ENCODE peak calls at places on chromosomes 5 and 9, in five cellular contexts. One of them, this sample, is unnamed.

GRCh38 chr5:139315056-139315455 is 21.5 kb downstream of the MATR3 start:
- DNase-seq in mesendoderm: no peak
- DNase-seq in H9: no peak
- DNase-seq in H1: no peak
- DNase-seq in IMR-90: no peak
- DNase-seq in this sample: no peak

GRCh38 chr9:1979815-1980367 is 35.3 kb upstream of the SMARCA2 start:
- DNase-seq in H9: no peak
- DNase-seq in H1: no peak
- DNase-seq in IMR-90: peak; percentile 49
- DNase-seq in mesendoderm: no peak
- DNase-seq in this sample: no peak

GRCh38 chr5:146965781-146966659 is 87.5 kb upstream of the PPP2R2B start:
- DNase-seq in H9: peak; percentile 56
- DNase-seq in mesendoderm: peak; percentile 84
- DNase-seq in H1: peak; percentile 15
- DNase-seq in IMR-90: peak; percentile 69
- DNase-seq in this sample: peak; percentile 85

GRCh38 chr9:136059851-136060670 is 35.0 kb downstream of the NACC2 start:
- DNase-seq in H1: no peak
- DNase-seq in IMR-90: peak; percentile 62
- DNase-seq in H9: no peak
- DNase-seq in mesendoderm: no peak
- DNase-seq in this sample: no peak

GRCh38 chr9:959105-959504 is 17.4 kb upstream of the DMRT3 start:
- DNase-seq in H1: no peak
- DNase-seq in H9: no peak
- DNase-seq in IMR-90: no peak
- DNase-seq in mesendoderm: no peak
- DNase-seq in this sample: no peak

GRCh38 chr5:14081791-14082190 is 61.4 kb upstream of the TRIO start:
- DNase-seq in H1: no peak
- DNase-seq in IMR-90: peak; percentile 45
- DNase-seq in H9: no peak
- DNase-seq in mesendoderm: no peak
- DNase-seq in this sample: no peak

GRCh38 chr5:1494780-1495524 is 28.8 kb downstream of the LPCAT1 start:
- DNase-seq in H9: no peak
- DNase-seq in mesendoderm: no peak
- DNase-seq in H1: no peak
- DNase-seq in IMR-90: no peak
- DNase-seq in this sample: no peak

GRCh38 chr5:56440871-56441740 is 208.0 kb upstream of the ANKRD55 start:
- DNase-seq in IMR-90: peak; percentile 88
- DNase-seq in H9: no peak
- DNase-seq in H1: no peak
- DNase-seq in mesendoderm: no peak
- DNase-seq in this sample: no peak

GRCh38 chr5:74055446-74056097 is 429.6 kb downstream of the ARHGEF28 start:
- DNase-seq in H9: no peak
- DNase-seq in H1: no peak
- DNase-seq in mesendoderm: peak; percentile 74
- DNase-seq in IMR-90: no peak
- DNase-seq in this sample: no peak

GRCh38 chr5:103562084-103562452 is 521 bp downstream of the NUDT12 start:
- DNase-seq in IMR-90: no peak
- DNase-seq in H1: no peak
- DNase-seq in H9: no peak
- DNase-seq in mesendoderm: no peak
- DNase-seq in this sample: peak; percentile 4

GRCh38 chr5:31366941-31367340 is 165.0 kb downstream of the DROSHA start:
- DNase-seq in mesendoderm: no peak
- DNase-seq in IMR-90: peak; percentile 35
- DNase-seq in H9: no peak
- DNase-seq in H1: no peak
- DNase-seq in this sample: no peak

GRCh38 chr5:57174128-57174849 is 430 bp downstream of the GPBP1 start:
- DNase-seq in IMR-90: no peak
- DNase-seq in H1: no peak
- DNase-seq in mesendoderm: peak; percentile 66
- DNase-seq in H9: no peak
- DNase-seq in this sample: no peak

GRCh38 chr5:27311544-27311943 is 273.2 kb upstream of the CDH9 start:
- DNase-seq in H1: no peak
- DNase-seq in IMR-90: peak; percentile 26
- DNase-seq in H9: no peak
- DNase-seq in mesendoderm: peak; percentile 39
- DNase-seq in this sample: no peak

GRCh38 chr5:3511774-3512173 is 83.9 kb upstream of the IRX1 start:
- DNase-seq in IMR-90: no peak
- DNase-seq in mesendoderm: no peak
- DNase-seq in H9: no peak
- DNase-seq in H1: no peak
- DNase-seq in this sample: no peak

GRCh38 chr9:89466451-89467277 is 31.2 kb downstream of the SEMA4D start:
- DNase-seq in IMR-90: no peak
- DNase-seq in mesendoderm: no peak
- DNase-seq in H9: no peak
- DNase-seq in H1: no peak
- DNase-seq in this sample: no peak

GRCh38 chr9:137053944-137054931 is at the start of gene ENTPD2:
- DNase-seq in IMR-90: no peak
- DNase-seq in H1: no peak
- DNase-seq in H9: peak; percentile 71
- DNase-seq in mesendoderm: no peak
- DNase-seq in this sample: no peak

GRCh38 chr9:87850405-87850804 is 32.3 kb upstream of the SPATA31E1 start:
- DNase-seq in H1: no peak
- DNase-seq in mesendoderm: no peak
- DNase-seq in H9: no peak
- DNase-seq in IMR-90: peak; percentile 84
- DNase-seq in this sample: no peak

GRCh38 chr9:136762221-136762691 is 2.1 kb downstream of the LCN15 start:
- DNase-seq in H9: peak; percentile 31
- DNase-seq in H1: no peak
- DNase-seq in mesendoderm: no peak
- DNase-seq in IMR-90: no peak
- DNase-seq in this sample: no peak

GRCh38 chr9:100379862-100380261 is 27.1 kb upstream of the TEX10 start:
- DNase-seq in H9: no peak
- DNase-seq in H1: no peak
- DNase-seq in IMR-90: peak; percentile 77
- DNase-seq in mesendoderm: peak; percentile 49
- DNase-seq in this sample: no peak

GRCh38 chr5:137352095-137352494 is 147.0 kb downstream of the SPOCK1 start:
- DNase-seq in IMR-90: no peak
- DNase-seq in H1: no peak
- DNase-seq in H9: no peak
- DNase-seq in mesendoderm: no peak
- DNase-seq in this sample: no peak

GRCh38 chr9:72364679-72365524 is at the start of gene ZFAND5:
- DNase-seq in mesendoderm: peak; percentile 98
- DNase-seq in IMR-90: peak; percentile 98
- DNase-seq in H1: peak; percentile 90
- DNase-seq in H9: peak; percentile 97
- DNase-seq in this sample: peak; percentile 95
- H2BK5ac ChIP-seq in mesendoderm: peak within 1 kb of the TSS; percentile 85
- H2BK5ac ChIP-seq in IMR-90: peak within 1 kb of the TSS; percentile 99
- H2BK5ac ChIP-seq in H1: peak within 1 kb of the TSS; percentile 94
- H2BK5ac ChIP-seq in H9: peak within 1 kb of the TSS; percentile 44
- H2BK5ac ChIP-seq in this sample: peak within 1 kb of the TSS; percentile 97

GRCh38 chr5:150335778-150336177 is 21.7 kb upstream of the TCOF1 start:
- DNase-seq in H1: no peak
- DNase-seq in H9: no peak
- DNase-seq in mesendoderm: no peak
- DNase-seq in IMR-90: peak; percentile 40
- DNase-seq in this sample: no peak
- H2BK5ac ChIP-seq in H1: no peak overlapping the region
- H2BK5ac ChIP-seq in H9: no peak overlapping the region
- H2BK5ac ChIP-seq in mesendoderm: no peak overlapping the region
- H2BK5ac ChIP-seq in IMR-90: peak overlapping the region; percentile 40
- H2BK5ac ChIP-seq in this sample: peak overlapping the region; percentile 55

GRCh38 chr9:113221800-113222481 is 597 bp downstream of the SLC31A1 start:
- DNase-seq in H9: no peak
- DNase-seq in IMR-90: no peak
- DNase-seq in H1: no peak
- DNase-seq in mesendoderm: peak; percentile 5
- DNase-seq in this sample: peak; percentile 1
- H2BK5ac ChIP-seq in H9: no peak overlapping the region
- H2BK5ac ChIP-seq in IMR-90: peak overlapping the region; percentile 80
- H2BK5ac ChIP-seq in H1: peak overlapping the region; percentile 38
- H2BK5ac ChIP-seq in mesendoderm: no peak overlapping the region
- H2BK5ac ChIP-seq in this sample: no peak overlapping the region

GRCh38 chr9:121269030-121269887 is 1.3 kb downstream of the GSN start:
- DNase-seq in H9: no peak
- DNase-seq in mesendoderm: peak; percentile 63
- DNase-seq in H1: no peak
- DNase-seq in IMR-90: no peak
- DNase-seq in this sample: no peak
- H2BK5ac ChIP-seq in H9: no peak overlapping the region
- H2BK5ac ChIP-seq in mesendoderm: no peak overlapping the region
- H2BK5ac ChIP-seq in H1: peak overlapping the region; percentile 18
- H2BK5ac ChIP-seq in IMR-90: peak overlapping the region; percentile 89
- H2BK5ac ChIP-seq in this sample: no peak overlapping the region

GRCh38 chr9:127528407-127529251 is 77.3 kb downstream of the LRSAM1 start:
- DNase-seq in mesendoderm: peak; percentile 59
- DNase-seq in IMR-90: no peak
- DNase-seq in H1: no peak
- DNase-seq in H9: no peak
- DNase-seq in this sample: no peak

GRCh38 chr9:127525426-127526188 is 74.3 kb downstream of the LRSAM1 start:
- DNase-seq in mesendoderm: peak; percentile 77
- DNase-seq in IMR-90: peak; percentile 58
- DNase-seq in H9: no peak
- DNase-seq in H1: no peak
- DNase-seq in this sample: no peak

GRCh38 chr9:127527560-127528268 is 76.4 kb downstream of the LRSAM1 start:
- DNase-seq in IMR-90: no peak
- DNase-seq in H9: no peak
- DNase-seq in H1: no peak
- DNase-seq in mesendoderm: no peak
- DNase-seq in this sample: no peak

GRCh38 chr9:127524373-127524772 is 73.1 kb downstream of the LRSAM1 start:
- DNase-seq in H1: no peak
- DNase-seq in IMR-90: peak; percentile 56
- DNase-seq in H9: peak; percentile 61
- DNase-seq in mesendoderm: peak; percentile 92
- DNase-seq in this sample: peak; percentile 50

GRCh38 chr9:127526655-127527559 is 75.6 kb downstream of the LRSAM1 start:
- DNase-seq in mesendoderm: peak; percentile 67
- DNase-seq in IMR-90: no peak
- DNase-seq in H1: no peak
- DNase-seq in H9: no peak
- DNase-seq in this sample: no peak
- H2BK5ac ChIP-seq in mesendoderm: no peak overlapping the region
- H2BK5ac ChIP-seq in IMR-90: peak overlapping the region; percentile 40
- H2BK5ac ChIP-seq in H1: peak overlapping the region; percentile 39
- H2BK5ac ChIP-seq in H9: no peak overlapping the region
- H2BK5ac ChIP-seq in this sample: peak overlapping the region; percentile 42

GRCh38 chr5:144205141-144205551 is 34.5 kb downstream of the KCTD16 start:
- DNase-seq in IMR-90: peak; percentile 50
- DNase-seq in H9: peak; percentile 70
- DNase-seq in H1: no peak
- DNase-seq in mesendoderm: peak; percentile 51
- DNase-seq in this sample: no peak
- H2BK5ac ChIP-seq in IMR-90: no peak overlapping the region
- H2BK5ac ChIP-seq in H9: no peak overlapping the region
- H2BK5ac ChIP-seq in H1: no peak overlapping the region
- H2BK5ac ChIP-seq in mesendoderm: no peak overlapping the region
- H2BK5ac ChIP-seq in this sample: no peak overlapping the region

DNA sequence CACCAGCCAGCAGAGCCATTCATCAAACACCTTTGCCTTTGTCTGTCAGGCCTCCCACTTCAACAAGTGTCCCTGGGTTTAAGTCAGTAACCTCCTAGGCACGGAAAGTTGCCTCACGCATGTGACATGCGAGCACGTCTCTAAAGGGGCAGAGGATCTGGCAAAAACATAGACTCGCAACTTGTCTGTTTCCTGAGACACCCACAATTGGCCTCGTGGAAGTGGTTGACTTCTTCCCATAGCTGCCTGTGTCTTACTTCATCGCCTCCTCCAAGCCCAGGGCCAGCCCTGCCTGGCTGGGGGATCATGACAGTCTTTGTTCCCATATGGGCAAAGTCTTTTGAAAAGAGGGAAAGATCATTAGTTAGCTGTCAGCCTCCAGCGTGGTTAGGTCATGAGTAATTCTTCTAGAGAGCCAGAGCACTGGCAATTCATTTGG is 35.5 kb upstream of the GLRX start:
- DNase-seq in IMR-90: peak; percentile 93
- DNase-seq in H9: no peak
- DNase-seq in H1: no peak
- DNase-seq in mesendoderm: no peak
- DNase-seq in this sample: no peak
- H2BK5ac ChIP-seq in IMR-90: peak overlapping the region; percentile 97
- H2BK5ac ChIP-seq in H9: no peak overlapping the region
- H2BK5ac ChIP-seq in H1: no peak overlapping the region
- H2BK5ac ChIP-seq in mesendoderm: no peak overlapping the region
- H2BK5ac ChIP-seq in this sample: no peak overlapping the region

This sample was measured in neuronal stem cell.